ENCODE peak calls at places on chromosome 1, in seven cellular contexts. One of them, this sample, is unnamed.

GRCh38 chr1:68624233-68624632 is 127.4 kb upstream of the DEPDC1 start:
- DNase-seq in dorsolateral prefrontal cortex: no peak
- DNase-seq in NCI-H1092: no peak
- DNase-seq in lower lobe of right lung: no peak
- DNase-seq in ELF-1: peak
- DNase-seq in endodermal cell: no peak
- DNase-seq in NCI-H2029 treated with DMSO at 0.1 percent for 48 hours: no peak
- DNase-seq in this sample: no peak

GRCh38 chr1:240258910-240259309 is 167.2 kb downstream of the FMN2 start:
- DNase-seq in dorsolateral prefrontal cortex: no peak
- DNase-seq in endodermal cell: no peak
- DNase-seq in NCI-H2029 treated with DMSO at 0.1 percent for 48 hours: no peak
- DNase-seq in ELF-1: no peak
- DNase-seq in lower lobe of right lung: no peak
- DNase-seq in NCI-H1092: no peak
- DNase-seq in this sample: no peak

GRCh38 chr1:203480084-203480483 is 4.5 kb downstream of the PRELP start:
- DNase-seq in NCI-H1092: no peak
- DNase-seq in lower lobe of right lung: no peak
- DNase-seq in dorsolateral prefrontal cortex: no peak
- DNase-seq in endodermal cell: no peak
- DNase-seq in ELF-1: no peak
- DNase-seq in NCI-H2029 treated with DMSO at 0.1 percent for 48 hours: no peak
- DNase-seq in this sample: no peak

GRCh38 chr1:84757301-84757700 is 67.0 kb upstream of the SSX2IP start:
- DNase-seq in ELF-1: no peak
- DNase-seq in NCI-H1092: no peak
- DNase-seq in lower lobe of right lung: no peak
- DNase-seq in NCI-H2029 treated with DMSO at 0.1 percent for 48 hours: no peak
- DNase-seq in dorsolateral prefrontal cortex: no peak
- DNase-seq in endodermal cell: no peak
- DNase-seq in this sample: no peak

GRCh38 chr1:7630378-7630777 is 140.7 kb upstream of the VAMP3 start:
- DNase-seq in ELF-1: no peak
- DNase-seq in NCI-H1092: peak
- DNase-seq in NCI-H2029 treated with DMSO at 0.1 percent for 48 hours: no peak
- DNase-seq in endodermal cell: no peak
- DNase-seq in dorsolateral prefrontal cortex: no peak
- DNase-seq in lower lobe of right lung: no peak
- DNase-seq in this sample: no peak

GRCh38 chr1:54580856-54581550 is 33.0 kb downstream of the ACOT11 start:
- DNase-seq in NCI-H2029 treated with DMSO at 0.1 percent for 48 hours: no peak
- DNase-seq in ELF-1: no peak
- DNase-seq in endodermal cell: no peak
- DNase-seq in NCI-H1092: no peak
- DNase-seq in dorsolateral prefrontal cortex: no peak
- DNase-seq in lower lobe of right lung: no peak
- DNase-seq in this sample: no peak

GRCh38 chr1:168709896-168710305 is 19.1 kb downstream of the DPT start:
- DNase-seq in NCI-H2029 treated with DMSO at 0.1 percent for 48 hours: no peak
- DNase-seq in endodermal cell: no peak
- DNase-seq in NCI-H1092: no peak
- DNase-seq in lower lobe of right lung: no peak
- DNase-seq in dorsolateral prefrontal cortex: no peak
- DNase-seq in ELF-1: no peak
- DNase-seq in this sample: no peak

GRCh38 chr1:33634806-33635205 is 162.4 kb downstream of the ZSCAN20 start:
- DNase-seq in dorsolateral prefrontal cortex: no peak
- DNase-seq in ELF-1: peak
- DNase-seq in endodermal cell: peak
- DNase-seq in NCI-H1092: no peak
- DNase-seq in NCI-H2029 treated with DMSO at 0.1 percent for 48 hours: no peak
- DNase-seq in lower lobe of right lung: no peak
- DNase-seq in this sample: peak

GRCh38 chr1:152036316-152037216 is at the start of gene S100A11:
- DNase-seq in dorsolateral prefrontal cortex: peak
- DNase-seq in NCI-H2029 treated with DMSO at 0.1 percent for 48 hours: no peak
- DNase-seq in NCI-H1092: no peak
- DNase-seq in ELF-1: peak
- DNase-seq in endodermal cell: peak
- DNase-seq in lower lobe of right lung: peak
- DNase-seq in this sample: peak

GRCh38 chr1:205933672-205934618 is 9.3 kb downstream of the SLC26A9 start:
- DNase-seq in ELF-1: peak
- DNase-seq in NCI-H1092: no peak
- DNase-seq in lower lobe of right lung: no peak
- DNase-seq in dorsolateral prefrontal cortex: no peak
- DNase-seq in endodermal cell: no peak
- DNase-seq in NCI-H2029 treated with DMSO at 0.1 percent for 48 hours: no peak
- DNase-seq in this sample: peak

GRCh38 chr1:79235221-79236002 is 228.9 kb upstream of the ADGRL4 start:
- DNase-seq in NCI-H2029 treated with DMSO at 0.1 percent for 48 hours: no peak
- DNase-seq in NCI-H1092: no peak
- DNase-seq in ELF-1: no peak
- DNase-seq in endodermal cell: no peak
- DNase-seq in dorsolateral prefrontal cortex: no peak
- DNase-seq in lower lobe of right lung: no peak
- DNase-seq in this sample: no peak

GRCh38 chr1:207049974-207050391 is 1.0 kb downstream of the YOD1 start:
- DNase-seq in NCI-H2029 treated with DMSO at 0.1 percent for 48 hours: peak
- DNase-seq in ELF-1: peak
- DNase-seq in NCI-H1092: no peak
- DNase-seq in dorsolateral prefrontal cortex: no peak
- DNase-seq in endodermal cell: no peak
- DNase-seq in lower lobe of right lung: no peak
- DNase-seq in this sample: peak

This sample was measured in HL-60.